ENCODE peak calls at places on chromosomes 11 and 22, in seven cellular contexts. C is Karpas-422, L is endothelial cell of umbilical vein, Z is fibroblast of lung, P is astrocyte, U is H1, V is IMR-90. Y is an unnamed sample. For H3K36me3, the result is how much of the 10 kb centered on the place peaks cover.

GRCh38 chr11:59849129-59849528 is 3.8 kb upstream of the CBLIF start:
- DNase-seq in P (no peak), C (no peak), V (no peak), U (no peak), L (peak), Z (no peak), Y (no peak)

GRCh38 chr11:122163420-122163819 is 47.4 kb upstream of the BLID start:
- DNase-seq in U (no peak), L (no peak), Z (no peak), P (peak), V (peak), C (no peak), Y (peak)

GRCh38 chr11:73201249-73201648 is 16.8 kb upstream of the P2RY2 start:
- DNase-seq in Z (peak), P (no peak), C (no peak), V (peak), U (no peak), L (no peak), Y (no peak)

GRCh38 chr11:1569251-1569780 is 2.8 kb downstream of the DUSP8 start:
- DNase-seq in C (no peak), P (no peak), Z (no peak), L (no peak), U (no peak), V (no peak), Y (no peak)

GRCh38 chr11:11538277-11538960 is 83.4 kb downstream of the GALNT18 start:
- DNase-seq in P (no peak), U (no peak), L (no peak), Z (no peak), C (no peak), V (no peak), Y (no peak)

GRCh38 chr22:25969901-25970300 is 199.4 kb upstream of the SEZ6L start:
- DNase-seq in C (no peak), Z (no peak), P (no peak), L (no peak), U (no peak), V (no peak), Y (no peak)

GRCh38 chr22:47990486-47990885 is 1228.0 kb downstream of the TBC1D22A start:
- DNase-seq in U (no peak), L (no peak), P (no peak), Z (no peak), V (no peak), C (no peak), Y (no peak)

GRCh38 chr11:1224109-1224485 is 1.2 kb downstream of the MUC5B start:
- DNase-seq in P (no peak), C (no peak), U (no peak), Z (no peak), L (no peak), V (no peak), Y (peak)

DNA sequence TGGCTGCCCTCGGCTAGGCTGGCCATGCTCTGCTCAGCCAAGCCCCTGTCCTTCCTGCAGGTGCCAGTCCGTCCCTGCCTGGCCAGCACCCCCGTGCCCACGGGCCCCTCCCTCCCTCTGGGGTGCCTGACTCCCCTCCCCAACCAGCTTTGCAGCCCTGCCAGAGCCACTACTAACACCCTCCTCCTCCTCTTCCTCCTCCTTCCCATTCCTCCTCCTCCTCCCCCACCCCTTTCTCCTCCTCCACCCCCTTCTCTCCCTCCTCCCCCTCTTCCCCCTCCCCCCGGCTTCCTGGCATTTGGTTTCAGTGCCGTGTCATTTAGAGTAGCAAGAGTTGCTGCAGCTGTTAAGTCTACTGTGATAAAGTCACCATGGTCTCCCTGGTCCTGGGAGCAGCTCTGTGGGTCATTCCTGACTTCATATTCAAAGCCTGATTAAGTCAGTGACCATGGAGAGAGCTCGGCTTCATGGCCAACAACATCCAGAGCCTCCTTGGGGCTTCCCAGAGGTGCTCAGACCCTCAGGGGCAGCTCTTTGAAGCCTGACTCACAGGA is 78.5 kb downstream of the PIWIL3 start:
- DNase-seq in C (no peak), P (no peak), L (no peak), Z (peak), U (no peak), V (peak), Y (no peak)
- H3K36me3 ChIP-seq in C (under half), P (under half), L (under half), Z (under half), U (under half), V (under half), Y (under half)

DNA sequence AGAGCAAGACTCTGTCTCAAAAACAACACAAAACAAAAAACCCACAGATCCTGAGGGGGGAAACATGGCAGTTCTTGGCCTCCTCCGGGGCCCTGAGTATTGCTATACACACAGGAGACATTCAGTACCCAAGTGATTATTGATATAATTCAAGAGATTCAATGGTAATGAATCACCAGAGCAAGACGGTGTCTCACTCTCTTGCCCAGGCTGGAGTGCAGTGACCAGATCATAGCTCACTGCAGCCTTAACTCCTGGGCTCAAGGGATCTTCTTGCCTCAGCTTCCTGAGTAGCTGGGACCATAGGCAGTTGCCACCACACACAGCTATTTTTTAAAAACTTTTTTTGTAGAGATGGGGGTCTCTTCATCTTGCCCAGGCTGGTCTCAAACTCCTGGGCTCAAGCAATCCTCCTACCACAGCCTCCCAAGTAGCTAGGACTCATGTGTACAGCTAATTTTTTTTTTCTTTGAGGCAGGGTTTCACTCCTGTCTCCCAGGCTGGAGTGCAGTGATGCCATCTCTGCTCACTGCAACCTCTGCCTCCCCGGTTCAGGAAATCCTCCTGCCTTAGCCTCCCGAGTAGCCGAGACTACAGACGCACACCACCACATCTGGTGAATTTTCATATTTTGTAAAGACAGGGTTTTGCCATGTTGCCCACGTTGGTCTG is 21.8 kb upstream of the PIK3C2A start:
- DNase-seq in L (no peak), U (no peak), V (no peak), Z (no peak), C (no peak), P (no peak), Y (no peak)
- H2AFZ ChIP-seq in L (peak), U (no peak), V (no peak), Z (no peak), C (no peak), P (no peak), Y (no peak)

GRCh38 chr11:47626234-47626633 is 16.1 kb downstream of the MTCH2 start:
- DNase-seq in V (no peak), U (no peak), L (no peak), Z (no peak), P (no peak), C (no peak), Y (no peak)

GRCh38 chr11:47616726-47617416 is 22.7 kb upstream of the C1QTNF4 start:
- DNase-seq in L (peak), Z (peak), U (no peak), P (peak), C (peak), V (peak), Y (peak)

GRCh38 chr11:47617417-47617809 is 23.2 kb upstream of the C1QTNF4 start:
- DNase-seq in Z (peak), U (no peak), L (peak), V (peak), P (peak), C (no peak), Y (peak)

GRCh38 chr11:47615249-47615648 is 21.0 kb upstream of the C1QTNF4 start:
- DNase-seq in P (no peak), U (no peak), V (no peak), Z (no peak), L (no peak), C (no peak), Y (no peak)

DNA sequence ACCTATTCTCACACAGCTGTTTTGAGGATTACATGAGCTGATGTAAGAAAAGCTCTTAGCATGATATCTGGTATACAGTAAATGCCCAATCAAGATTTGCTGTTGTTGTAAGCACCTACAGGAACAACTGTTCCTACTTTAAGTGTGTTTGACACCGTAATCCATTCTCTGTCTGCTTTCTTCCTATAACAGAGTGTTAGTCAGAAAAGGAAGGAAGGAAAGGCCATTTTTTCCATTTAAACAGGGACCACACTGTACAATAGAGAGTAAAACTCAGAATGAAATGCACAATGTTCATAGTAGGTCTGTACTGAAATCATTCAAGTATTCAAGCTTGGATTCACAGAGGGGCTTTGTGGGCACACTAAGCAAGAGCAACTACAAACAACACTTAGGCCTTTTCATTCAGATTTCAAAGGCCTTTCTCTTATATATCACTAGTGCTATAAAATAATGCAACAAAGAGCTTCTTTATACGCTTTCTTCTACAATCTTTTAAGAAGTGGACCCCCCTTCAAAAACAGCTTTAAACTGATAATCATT is 21.5 kb downstream of the MTCH2 start:
- DNase-seq in L (peak), Z (no peak), P (no peak), U (no peak), C (no peak), V (no peak), Y (no peak)
- H3K36me3 ChIP-seq in L (under half), Z (under half), P (under half), U (under half), C (under half), V (under half), Y (under half)

DNA sequence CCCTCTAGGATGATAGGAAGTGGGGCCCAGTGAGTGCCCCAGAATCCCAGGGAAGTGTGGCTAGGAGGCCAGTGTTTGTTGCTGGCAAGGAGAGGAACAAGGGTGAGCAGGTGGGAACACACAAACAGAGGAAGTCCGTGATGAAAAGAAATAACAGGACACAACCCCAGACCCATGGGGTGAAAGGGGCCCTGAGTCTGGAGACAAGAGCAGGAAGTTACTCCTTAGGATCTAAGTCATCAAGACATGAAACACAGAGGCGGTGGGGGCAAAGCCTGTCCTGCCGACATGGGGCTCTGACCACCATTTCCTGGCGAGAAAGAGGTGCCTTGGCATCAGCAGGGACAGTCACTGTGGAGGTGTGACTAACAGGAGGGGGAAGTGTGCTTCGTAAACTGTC is 21.8 kb downstream of the CHST1 start:
- DNase-seq in C (no peak), Z (no peak), P (no peak), V (no peak), L (peak), U (no peak), Y (no peak)
- H2AFZ ChIP-seq in C (no peak), Z (no peak), P (no peak), V (no peak), L (peak), U (no peak), Y (no peak)

GRCh38 chr11:64827451-64827839 is 17.0 kb downstream of the CDC42BPG start:
- DNase-seq in V (no peak), P (no peak), C (no peak), Z (no peak), L (no peak), U (no peak), Y (no peak)

GRCh38 chr11:64826578-64827450 is 16.5 kb upstream of the MEN1 start:
- DNase-seq in P (no peak), L (no peak), V (no peak), C (peak), U (no peak), Z (no peak), Y (no peak)

GRCh38 chr11:64832467-64833197 is 11.8 kb downstream of the CDC42BPG start:
- DNase-seq in Z (no peak), U (no peak), L (no peak), V (no peak), C (no peak), P (no peak), Y (no peak)

GRCh38 chr11:64831411-64831891 is 13.0 kb downstream of the CDC42BPG start:
- DNase-seq in C (no peak), P (no peak), V (no peak), U (no peak), Z (no peak), L (no peak), Y (no peak)

DNA sequence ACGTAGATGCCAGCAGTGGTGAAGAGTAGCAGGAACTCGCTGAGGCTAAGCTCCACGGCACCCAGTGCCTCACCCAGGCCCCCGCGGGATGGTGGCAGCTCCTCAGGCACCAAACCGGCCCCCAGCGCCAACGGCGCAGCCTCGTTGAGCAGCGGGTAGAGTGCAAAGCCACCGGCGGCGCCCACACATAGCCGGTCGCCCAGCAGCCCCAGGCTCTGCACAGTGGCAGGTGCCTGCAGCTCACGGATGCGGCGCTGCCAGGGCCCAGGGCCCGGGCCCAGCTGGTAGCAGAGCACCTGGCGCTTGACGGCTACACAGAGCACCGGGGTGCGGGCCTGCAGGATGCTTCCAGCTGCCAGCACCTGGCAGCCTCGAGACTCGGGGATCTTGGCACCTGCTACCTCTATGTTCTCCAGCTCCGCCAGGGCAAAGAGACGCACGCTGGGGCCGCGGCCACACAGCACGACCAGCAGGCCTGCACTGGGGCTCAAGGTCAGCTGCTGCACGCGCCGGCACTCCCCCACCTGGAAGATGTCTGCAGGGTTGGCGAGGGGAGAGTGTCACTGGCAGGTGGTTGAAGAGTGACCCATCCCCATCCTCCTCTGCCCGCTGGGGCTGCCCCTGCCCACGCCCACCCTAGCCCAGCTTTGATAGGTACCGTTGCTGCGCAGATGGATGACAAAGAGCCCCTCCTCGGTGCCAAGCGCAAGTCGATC is 14.8 kb downstream of the CDC42BPG start:
- DNase-seq in L (no peak), C (no peak), Z (no peak), U (no peak), P (no peak), V (no peak), Y (no peak)
- H3K36me3 ChIP-seq in L (under half), C (under half), Z (under half), U (under half), P (under half), V (under half), Y (under half)

Y was measured in PC-3.